ENCODE peak calls at places on chromosomes 13 and 19, in five cellular contexts. A is substantia nigra; U is stimulated activated CD4-positive, alpha-beta T cell treated with anti-CD3 and anti-CD28 coated beads, Interleukin-2, amount 100 ng/mL, for 24 hours; C is Peyer's patch; B is endodermal cell. J is an unnamed sample.

GRCh38 chr13:99617474-99618255 is 116.4 kb downstream of the TM9SF2 start:
- DNase-seq in A (no peak), U (peak), C (no peak), B (peak), J (peak)

GRCh38 chr19:37227996-37228395 is 10.0 kb downstream of the ZNF383 start:
- DNase-seq in A (no peak), U (peak), C (no peak), B (peak), J (no peak)

GRCh38 chr13:23467048-23467931 is 33.8 kb upstream of the SACS start:
- DNase-seq in A (no peak), U (no peak), C (no peak), B (peak), J (no peak)

GRCh38 chr19:33134571-33135041 is 2.7 kb downstream of the WDR88 start:
- DNase-seq in A (no peak), U (peak), C (peak), B (peak), J (no peak)

GRCh38 chr19:45575216-45575615 is 9.4 kb downstream of the OPA3 start:
- DNase-seq in A (no peak), U (no peak), C (no peak), B (no peak), J (no peak)

GRCh38 chr13:86737334-86737932 is 933.7 kb upstream of the SLITRK5 start:
- DNase-seq in A (no peak), U (no peak), C (no peak), B (peak), J (no peak)

GRCh38 chr19:38162632-38163031 is 61.4 kb downstream of the DPF1 start:
- DNase-seq in A (no peak), U (no peak), C (no peak), B (no peak), J (no peak)

GRCh38 chr13:97256343-97256783 is 34.2 kb downstream of the MBNL2 start:
- DNase-seq in A (no peak), U (no peak), C (no peak), B (no peak), J (no peak)

GRCh38 chr13:41019027-41019487 is at the start of gene ELF1:
- DNase-seq in A (no peak), U (peak), C (peak), B (no peak), J (no peak)

GRCh38 chr13:42707003-42707402 is 74.4 kb upstream of the FAM216B start:
- DNase-seq in A (no peak), U (no peak), C (no peak), B (no peak), J (no peak)